ENCODE peak calls at places on chromosomes 16 and 17, in eight cellular contexts. A is fibroblast of lung; E is CD4-positive, alpha-beta T cell; M is GM13977; T is RWPE1; K is fibroblast of mammary gland; N is MCF 10A; U is keratinocyte. S is an unnamed sample.

GRCh38 chr16:72715267-72715666 is 332.7 kb downstream of the ZFHX3 start:
- DNase-seq in K (peak), M (no peak), U (no peak), A (peak), N (peak), E (no peak), T (no peak), S (no peak)

GRCh38 chr16:57273359-57273758 is 11.1 kb downstream of the PLLP start:
- DNase-seq in E (no peak), N (no peak), K (no peak), U (no peak), M (no peak), A (no peak), T (no peak), S (no peak)

GRCh38 chr17:10305336-10306096 is 67.3 kb downstream of the MYH13 start:
- DNase-seq in K (no peak), E (no peak), U (no peak), A (no peak), N (no peak), M (no peak), T (no peak), S (no peak)

GRCh38 chr17:1058423-1059130 is 61.6 kb downstream of the TIMM22 start:
- DNase-seq in U (no peak), E (peak), M (peak), N (peak), K (peak), T (peak), A (peak), S (no peak)

GRCh38 chr17:10060526-10060925 is 137.9 kb downstream of the GAS7 start:
- DNase-seq in N (no peak), U (no peak), E (no peak), T (no peak), M (no peak), K (no peak), A (no peak), S (no peak)

GRCh38 chr16:55811811-55812210 is 21.1 kb downstream of the CES1 start:
- DNase-seq in K (no peak), E (no peak), U (no peak), A (no peak), M (no peak), N (peak), T (no peak), S (no peak)

GRCh38 chr17:34275881-34276280 is 5.9 kb downstream of the CCL7 start:
- DNase-seq in T (peak), K (peak), M (no peak), U (no peak), E (no peak), A (peak), N (peak), S (no peak)

GRCh38 chr16:68644303-68644702 is 807 bp upstream of the CDH3 start:
- DNase-seq in T (no peak), A (no peak), M (no peak), U (no peak), E (no peak), K (no peak), N (peak), S (no peak)

GRCh38 chr16:19432429-19432828 is 14.7 kb downstream of the TMC5 start:
- DNase-seq in A (no peak), E (no peak), T (no peak), M (no peak), U (no peak), K (no peak), N (peak), S (no peak)

GRCh38 chr17:21304091-21304490 is 19.6 kb downstream of the MAP2K3 start:
- DNase-seq in T (no peak), K (no peak), E (no peak), M (peak), U (no peak), N (no peak), A (no peak), S (no peak)

GRCh38 chr17:59785091-59785799 is 77.8 kb downstream of the VMP1 start:
- DNase-seq in A (no peak), T (no peak), N (peak), U (no peak), E (no peak), M (no peak), K (peak), S (no peak)

GRCh38 chr17:68777856-68778694 is 176.9 kb upstream of the FAM20A start:
- DNase-seq in M (no peak), K (no peak), A (no peak), N (no peak), U (no peak), E (no peak), T (no peak), S (no peak)

GRCh38 chr16:4008116-4008515 is 108.1 kb downstream of the ADCY9 start:
- DNase-seq in E (no peak), T (no peak), A (no peak), M (no peak), N (no peak), U (no peak), K (no peak), S (no peak)

GRCh38 chr17:80071116-80071980 is 30.0 kb upstream of the GAA start:
- DNase-seq in U (no peak), T (no peak), M (no peak), A (peak), K (peak), N (no peak), E (no peak), S (no peak)

GRCh38 chr17:8189041-8189710 is 804 bp downstream of the BORCS6 start:
- DNase-seq in A (peak), E (no peak), K (no peak), N (peak), T (no peak), M (no peak), U (no peak), S (no peak)

GRCh38 chr17:8187517-8188407 is 2.2 kb downstream of the BORCS6 start:
- DNase-seq in N (peak), K (peak), U (peak), T (peak), A (peak), E (peak), M (peak), S (peak)

GRCh38 chr17:8190506-8190905 is 526 bp upstream of the BORCS6 start:
- DNase-seq in A (no peak), U (no peak), E (no peak), T (no peak), N (no peak), K (no peak), M (no peak), S (no peak)

GRCh38 chr17:8188408-8188839 is 1.6 kb downstream of the BORCS6 start:
- DNase-seq in T (no peak), K (no peak), M (no peak), A (no peak), N (peak), E (no peak), U (no peak), S (no peak)

DNA sequence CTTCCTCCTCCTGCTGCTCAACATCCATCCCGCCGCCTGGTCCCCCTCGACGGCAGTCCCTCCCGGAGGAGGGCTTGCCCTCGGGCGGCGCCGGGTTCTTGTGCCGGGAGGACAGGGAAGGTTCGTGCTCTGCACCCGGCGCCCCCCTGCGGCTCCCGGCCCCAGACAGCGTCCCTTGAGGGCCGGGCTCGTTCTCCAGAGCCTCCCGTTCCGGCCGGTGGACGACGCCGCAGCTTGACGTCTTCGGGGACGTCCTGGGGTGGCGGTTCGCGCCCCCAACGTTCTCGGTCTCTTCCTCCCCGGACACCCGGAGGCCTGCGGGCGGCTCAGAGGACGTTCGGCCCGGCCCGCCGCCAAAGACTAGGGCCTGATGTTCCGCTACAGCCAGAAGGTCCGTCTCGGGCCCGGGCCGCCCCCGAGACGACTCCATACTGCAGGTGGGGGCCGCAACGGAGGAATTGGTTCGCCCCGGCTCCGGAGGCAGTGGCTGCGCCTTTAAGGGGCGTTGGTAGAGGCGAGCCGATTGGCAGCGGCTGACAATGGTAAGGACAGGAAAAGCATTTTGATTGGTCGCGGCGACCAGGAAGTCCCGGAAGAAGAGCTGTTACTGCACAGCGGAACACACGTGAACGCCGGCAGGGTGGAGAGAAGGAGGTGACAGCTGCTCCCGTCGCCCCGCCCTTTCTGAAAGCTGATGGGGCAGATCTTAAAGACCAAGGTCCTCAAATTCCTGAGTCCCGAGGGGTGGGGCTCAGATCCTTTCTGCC is at the start of gene BORCS6:
- DNase-seq in T (peak), A (peak), E (peak), K (peak), M (peak), U (peak), N (peak), S (peak)
- TF ChIP-seq CTCF in T (peak), A (peak), E (no peak), K (no peak), M (peak), U (no peak), N (no peak), S (no peak)

DNA sequence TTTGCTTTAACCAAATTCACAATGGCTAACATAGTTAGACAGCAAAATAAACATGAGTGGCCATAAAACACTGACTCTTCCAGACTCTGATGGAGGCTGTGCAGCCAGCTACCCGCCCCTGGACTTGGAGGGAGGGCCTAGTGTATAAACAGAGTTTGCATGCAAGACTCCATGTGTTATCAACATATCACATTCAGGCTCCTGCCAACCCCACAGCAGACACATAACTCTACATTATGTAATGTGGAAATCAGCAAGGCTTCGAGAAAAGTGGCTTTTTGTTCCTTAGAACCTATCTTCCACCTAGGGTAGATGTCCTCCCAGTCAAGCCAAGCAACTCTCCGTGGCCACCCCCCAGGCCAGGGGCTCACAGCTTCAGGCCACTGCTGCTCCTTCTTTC is 19.3 kb upstream of the SOX9 start:
- DNase-seq in T (no peak), E (no peak), A (no peak), N (no peak), U (no peak), M (no peak), K (no peak), S (no peak)
- TF ChIP-seq CTCF in T (no peak), E (no peak), A (no peak), N (no peak), U (no peak), M (no peak), K (no peak), S (no peak)

DNA sequence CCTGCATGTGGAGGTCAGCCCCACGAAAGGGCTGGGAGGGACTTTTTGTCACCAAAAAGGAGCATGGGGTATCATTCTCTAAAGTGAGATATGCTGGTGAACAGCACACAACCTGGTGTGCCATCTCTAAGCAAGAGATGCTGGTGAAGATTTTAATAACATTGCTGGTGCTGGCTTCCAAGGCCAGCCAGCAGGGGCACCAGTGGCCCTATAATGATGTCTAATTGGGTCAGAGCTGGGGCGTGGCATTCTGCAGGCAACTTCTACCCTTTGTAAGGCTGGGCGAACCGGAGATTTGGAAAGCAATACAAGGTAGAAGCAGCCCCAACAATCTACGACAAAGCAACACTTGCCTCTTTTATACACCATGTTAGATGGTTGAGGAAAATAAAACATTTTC is 16.8 kb downstream of the SDR42E1 start:
- DNase-seq in E (no peak), K (no peak), T (no peak), U (no peak), M (no peak), A (no peak), N (peak), S (no peak)
- TF ChIP-seq CTCF in E (no peak), K (no peak), T (no peak), U (peak), M (peak), A (no peak), N (no peak), S (peak)

GRCh38 chr17:50079334-50080095 is 15.6 kb upstream of the PDK2 start:
- DNase-seq in U (no peak), E (no peak), M (no peak), K (peak), A (no peak), N (peak), T (no peak), S (no peak)
- TF ChIP-seq CTCF in U (peak), E (no peak), M (peak), K (peak), A (peak), N (peak), T (peak), S (peak)

GRCh38 chr17:81533713-81534141 is 5.5 kb downstream of the FSCN2 start:
- DNase-seq in N (no peak), K (no peak), U (no peak), E (no peak), T (no peak), A (no peak), M (no peak), S (no peak)
- TF ChIP-seq CTCF in N (no peak), K (no peak), U (no peak), E (no peak), T (no peak), A (no peak), M (no peak), S (no peak)

GRCh38 chr16:77548766-77549165 is 113.9 kb upstream of the ADAMTS18 start:
- DNase-seq in U (no peak), A (no peak), T (no peak), E (no peak), K (peak), N (no peak), M (no peak), S (no peak)
- TF ChIP-seq CTCF in U (no peak), A (no peak), T (no peak), E (no peak), K (no peak), N (no peak), M (no peak), S (no peak)

DNA sequence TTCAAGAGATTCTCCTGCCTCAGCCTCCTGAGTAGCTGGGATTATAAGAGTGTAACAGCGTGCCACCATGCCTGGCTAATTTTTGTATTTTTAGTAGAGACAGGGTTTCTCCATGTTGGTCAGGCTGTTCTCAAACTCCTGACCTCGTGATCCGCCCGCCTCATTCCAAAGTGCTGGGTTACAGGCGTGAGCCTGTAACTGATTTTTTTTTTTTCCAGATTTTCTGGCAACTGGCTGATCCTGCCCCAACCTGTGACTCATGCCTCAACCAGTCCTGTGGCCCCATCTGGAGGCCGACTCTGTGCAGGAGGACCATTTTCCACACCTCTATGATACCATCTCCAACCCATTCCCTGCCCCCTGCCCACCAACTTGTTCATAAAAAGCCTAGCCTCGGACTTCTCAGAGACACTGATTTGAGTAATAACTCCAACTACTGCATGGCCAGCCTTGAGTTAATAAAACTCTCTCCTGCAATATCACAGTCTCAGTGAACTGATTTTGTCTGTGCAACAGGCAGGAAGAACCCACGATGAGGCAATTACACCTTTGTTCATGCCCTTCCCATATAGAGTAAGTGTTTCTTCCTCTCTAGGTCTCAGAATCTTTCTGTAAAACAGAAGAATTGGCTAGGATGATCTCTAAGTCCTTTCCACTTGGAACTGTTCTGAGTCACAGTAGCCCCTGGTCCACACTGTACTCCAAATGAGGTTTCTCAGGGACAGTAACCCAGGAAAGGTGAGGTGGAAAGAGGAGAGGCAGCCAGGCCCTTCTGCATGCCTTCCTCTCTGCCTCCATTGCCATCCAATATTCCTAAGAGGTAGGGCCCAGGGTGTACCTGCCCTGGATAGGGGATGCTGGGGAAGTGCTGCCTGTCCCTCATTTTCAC is 8.8 kb upstream of the CNOT1 start:
- DNase-seq in K (peak), N (peak), E (no peak), T (peak), U (peak), M (no peak), A (peak), S (no peak)
- TF ChIP-seq CTCF in K (peak), N (peak), E (no peak), T (peak), U (peak), M (no peak), A (peak), S (no peak)